ENCODE peak calls at places on chromosome 15, in six cellular contexts. One of them, this sample, is unnamed.

GRCh38 chr15:101039461-101039860 is 120.3 kb downstream of the LRRK1 start:
- DNase-seq in mammary epithelial cell: no peak
- DNase-seq in GM20000: no peak
- DNase-seq in dorsolateral prefrontal cortex: no peak
- DNase-seq in AG04450: no peak
- DNase-seq in heart right ventricle: peak
- DNase-seq in this sample: no peak

GRCh38 chr15:51004103-51004536 is 90.6 kb downstream of the TNFAIP8L3 start:
- DNase-seq in GM20000: no peak
- DNase-seq in mammary epithelial cell: peak
- DNase-seq in heart right ventricle: no peak
- DNase-seq in dorsolateral prefrontal cortex: no peak
- DNase-seq in AG04450: no peak
- DNase-seq in this sample: no peak

GRCh38 chr15:95076381-95076780 is 845.0 kb downstream of the MCTP2 start:
- DNase-seq in mammary epithelial cell: no peak
- DNase-seq in AG04450: no peak
- DNase-seq in heart right ventricle: no peak
- DNase-seq in GM20000: no peak
- DNase-seq in dorsolateral prefrontal cortex: no peak
- DNase-seq in this sample: no peak

GRCh38 chr15:90939756-90940155 is 4.7 kb downstream of the UNC45A start:
- DNase-seq in mammary epithelial cell: no peak
- DNase-seq in AG04450: no peak
- DNase-seq in GM20000: no peak
- DNase-seq in dorsolateral prefrontal cortex: no peak
- DNase-seq in heart right ventricle: no peak
- DNase-seq in this sample: no peak

GRCh38 chr15:73286356-73286755 is 82.4 kb downstream of the HCN4 start:
- DNase-seq in heart right ventricle: no peak
- DNase-seq in GM20000: no peak
- DNase-seq in mammary epithelial cell: no peak
- DNase-seq in AG04450: no peak
- DNase-seq in dorsolateral prefrontal cortex: no peak
- DNase-seq in this sample: no peak

GRCh38 chr15:95459288-95459687 is 871.2 kb upstream of the NR2F2 start:
- DNase-seq in mammary epithelial cell: peak
- DNase-seq in GM20000: no peak
- DNase-seq in AG04450: no peak
- DNase-seq in heart right ventricle: no peak
- DNase-seq in dorsolateral prefrontal cortex: no peak
- DNase-seq in this sample: no peak

GRCh38 chr15:101642361-101642760 is 9.8 kb downstream of the TM2D3 start:
- DNase-seq in GM20000: no peak
- DNase-seq in dorsolateral prefrontal cortex: no peak
- DNase-seq in mammary epithelial cell: no peak
- DNase-seq in AG04450: no peak
- DNase-seq in heart right ventricle: no peak
- DNase-seq in this sample: no peak

GRCh38 chr15:94792166-94792565 is 560.8 kb downstream of the MCTP2 start:
- DNase-seq in heart right ventricle: no peak
- DNase-seq in AG04450: peak
- DNase-seq in GM20000: no peak
- DNase-seq in dorsolateral prefrontal cortex: no peak
- DNase-seq in mammary epithelial cell: peak
- DNase-seq in this sample: no peak

GRCh38 chr15:35545825-35546580 is at the start of gene DPH6:
- DNase-seq in GM20000: peak
- DNase-seq in mammary epithelial cell: peak
- DNase-seq in AG04450: peak
- DNase-seq in dorsolateral prefrontal cortex: peak
- DNase-seq in heart right ventricle: peak
- DNase-seq in this sample: peak

GRCh38 chr15:70879386-70879785 is 12.8 kb downstream of the THAP10 start:
- DNase-seq in GM20000: no peak
- DNase-seq in mammary epithelial cell: no peak
- DNase-seq in heart right ventricle: no peak
- DNase-seq in dorsolateral prefrontal cortex: no peak
- DNase-seq in AG04450: peak
- DNase-seq in this sample: no peak

GRCh38 chr15:70876683-70877082 is 15.6 kb downstream of the THAP10 start:
- DNase-seq in mammary epithelial cell: no peak
- DNase-seq in heart right ventricle: no peak
- DNase-seq in AG04450: no peak
- DNase-seq in GM20000: no peak
- DNase-seq in dorsolateral prefrontal cortex: no peak
- DNase-seq in this sample: no peak

GRCh38 chr15:70873232-70874054 is 18.8 kb downstream of the THAP10 start:
- DNase-seq in AG04450: no peak
- DNase-seq in GM20000: no peak
- DNase-seq in dorsolateral prefrontal cortex: no peak
- DNase-seq in heart right ventricle: no peak
- DNase-seq in mammary epithelial cell: no peak
- DNase-seq in this sample: no peak

GRCh38 chr15:70876011-70876410 is 16.2 kb downstream of the THAP10 start:
- DNase-seq in heart right ventricle: no peak
- DNase-seq in AG04450: no peak
- DNase-seq in dorsolateral prefrontal cortex: no peak
- DNase-seq in GM20000: no peak
- DNase-seq in mammary epithelial cell: no peak
- DNase-seq in this sample: no peak

DNA sequence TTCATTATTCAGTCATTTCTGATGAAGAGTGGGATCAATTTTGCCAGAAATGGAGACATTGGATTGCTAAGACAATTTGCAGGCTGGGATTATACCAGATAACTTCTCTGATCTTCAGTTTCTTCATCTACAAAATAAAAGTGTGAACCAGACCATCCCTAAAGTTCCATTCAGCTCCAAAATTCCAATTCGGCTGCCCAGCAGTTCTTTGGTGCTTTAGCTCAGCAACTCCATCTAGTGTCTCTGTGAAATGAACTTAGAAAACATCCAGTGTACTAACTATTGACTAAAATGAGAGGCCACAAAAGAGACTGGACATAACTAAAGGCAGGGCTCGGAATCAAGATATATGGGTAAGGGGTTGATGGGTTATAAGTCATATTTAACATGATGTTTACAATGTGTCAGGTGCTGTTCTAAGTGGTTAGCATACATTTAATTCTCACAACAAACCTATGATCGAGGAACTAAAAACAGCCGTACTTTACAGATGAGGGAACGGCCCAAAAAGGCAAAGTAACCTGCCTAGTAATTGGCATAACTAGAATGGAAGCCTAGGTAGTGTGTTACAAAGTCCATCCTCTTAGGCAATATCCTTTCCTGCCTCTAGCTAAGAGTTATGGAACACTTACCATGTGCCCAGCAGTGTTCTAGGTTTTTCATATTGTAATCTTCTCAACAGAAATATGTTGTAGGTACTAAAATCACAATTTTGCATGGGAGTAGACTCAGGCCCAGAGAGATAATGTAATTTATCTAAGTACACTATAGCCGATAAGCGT is 17.0 kb downstream of the THAP10 start:
- DNase-seq in dorsolateral prefrontal cortex: no peak
- DNase-seq in AG04450: no peak
- DNase-seq in mammary epithelial cell: peak
- DNase-seq in heart right ventricle: peak
- DNase-seq in GM20000: no peak
- DNase-seq in this sample: no peak
- TF ChIP-seq CTCF in dorsolateral prefrontal cortex: peak
- TF ChIP-seq CTCF in AG04450: peak
- TF ChIP-seq CTCF in mammary epithelial cell: peak
- TF ChIP-seq CTCF in heart right ventricle: peak
- TF ChIP-seq CTCF in GM20000: no peak
- TF ChIP-seq CTCF in this sample: no peak

GRCh38 chr15:77577350-77577749 is 55.4 kb downstream of the LINGO1 start:
- DNase-seq in AG04450: no peak
- DNase-seq in GM20000: no peak
- DNase-seq in dorsolateral prefrontal cortex: peak
- DNase-seq in mammary epithelial cell: no peak
- DNase-seq in heart right ventricle: no peak
- DNase-seq in this sample: no peak
- TF ChIP-seq CTCF in AG04450: no peak
- TF ChIP-seq CTCF in GM20000: no peak
- TF ChIP-seq CTCF in dorsolateral prefrontal cortex: no peak
- TF ChIP-seq CTCF in mammary epithelial cell: no peak
- TF ChIP-seq CTCF in heart right ventricle: no peak
- TF ChIP-seq CTCF in this sample: no peak

DNA sequence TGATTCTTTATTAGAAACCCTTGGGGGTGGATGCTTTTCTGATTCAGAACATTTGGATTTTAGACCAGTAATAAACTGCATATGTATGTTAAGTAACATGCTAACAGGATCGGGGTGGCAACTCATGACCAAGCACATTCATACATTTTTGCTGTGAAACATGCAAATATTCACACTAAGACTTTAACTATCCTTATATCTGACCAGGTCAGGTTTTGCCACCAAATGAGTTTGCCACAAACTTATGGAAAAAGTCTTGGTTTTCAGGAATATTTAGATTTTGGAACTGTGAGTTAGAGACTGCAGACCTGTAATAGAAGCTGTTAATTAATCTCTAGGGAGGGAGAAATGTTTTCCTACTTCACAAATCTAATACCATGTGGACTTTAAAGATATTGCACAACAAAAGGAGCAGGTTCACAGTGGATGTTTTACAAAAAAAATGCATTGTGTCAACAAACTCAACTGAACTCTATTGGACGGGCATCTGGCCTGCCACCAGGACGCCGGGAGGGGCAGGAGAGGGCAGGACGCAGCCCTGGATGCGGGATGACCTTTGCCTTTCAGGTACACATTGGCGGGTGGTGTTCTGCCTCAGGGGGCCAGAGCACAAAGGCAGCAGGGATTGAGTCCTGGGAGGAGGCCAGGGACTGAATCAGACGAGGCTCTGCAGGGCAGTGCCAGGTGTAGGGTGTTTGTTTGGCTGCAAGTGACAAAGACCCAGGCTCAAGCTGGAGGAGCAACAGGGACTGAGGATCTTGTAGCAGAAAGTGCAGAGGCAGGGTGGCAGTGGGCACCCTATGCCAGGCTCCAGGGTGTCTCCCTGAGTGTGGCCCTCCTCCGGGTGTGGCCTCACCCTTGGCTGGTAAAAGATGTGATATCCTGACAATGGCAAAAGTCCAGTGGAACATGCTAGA is 30.1 kb upstream of the KLF13 start:
- DNase-seq in mammary epithelial cell: peak
- DNase-seq in AG04450: no peak
- DNase-seq in dorsolateral prefrontal cortex: no peak
- DNase-seq in GM20000: no peak
- DNase-seq in heart right ventricle: peak
- DNase-seq in this sample: no peak
- TF ChIP-seq CTCF in mammary epithelial cell: no peak
- TF ChIP-seq CTCF in AG04450: no peak
- TF ChIP-seq CTCF in dorsolateral prefrontal cortex: no peak
- TF ChIP-seq CTCF in GM20000: no peak
- TF ChIP-seq CTCF in heart right ventricle: no peak
- TF ChIP-seq CTCF in this sample: no peak

GRCh38 chr15:62241135-62241770 is 76.2 kb upstream of the C2CD4B start:
- DNase-seq in heart right ventricle: no peak
- DNase-seq in AG04450: no peak
- DNase-seq in mammary epithelial cell: peak
- DNase-seq in dorsolateral prefrontal cortex: no peak
- DNase-seq in GM20000: no peak
- DNase-seq in this sample: no peak
- TF ChIP-seq CTCF in heart right ventricle: peak
- TF ChIP-seq CTCF in AG04450: peak
- TF ChIP-seq CTCF in mammary epithelial cell: no peak
- TF ChIP-seq CTCF in dorsolateral prefrontal cortex: peak
- TF ChIP-seq CTCF in GM20000: no peak
- TF ChIP-seq CTCF in this sample: no peak

GRCh38 chr15:99928429-99928981 is 195.3 kb upstream of the LYSMD4 start:
- DNase-seq in heart right ventricle: peak
- DNase-seq in AG04450: peak
- DNase-seq in GM20000: peak
- DNase-seq in dorsolateral prefrontal cortex: peak
- DNase-seq in mammary epithelial cell: peak
- DNase-seq in this sample: peak
- TF ChIP-seq CTCF in heart right ventricle: peak
- TF ChIP-seq CTCF in AG04450: peak
- TF ChIP-seq CTCF in GM20000: peak
- TF ChIP-seq CTCF in dorsolateral prefrontal cortex: peak
- TF ChIP-seq CTCF in mammary epithelial cell: peak
- TF ChIP-seq CTCF in this sample: no peak

GRCh38 chr15:55197719-55198118 is 978 bp upstream of the RSL24D1 start:
- DNase-seq in heart right ventricle: no peak
- DNase-seq in mammary epithelial cell: no peak
- DNase-seq in dorsolateral prefrontal cortex: no peak
- DNase-seq in AG04450: no peak
- DNase-seq in GM20000: no peak
- DNase-seq in this sample: no peak

GRCh38 chr15:55197362-55197705 is 593 bp upstream of the RSL24D1 start:
- DNase-seq in dorsolateral prefrontal cortex: no peak
- DNase-seq in mammary epithelial cell: no peak
- DNase-seq in AG04450: no peak
- DNase-seq in heart right ventricle: no peak
- DNase-seq in GM20000: no peak
- DNase-seq in this sample: no peak

GRCh38 chr15:55198706-55199105 is 2.0 kb upstream of the RSL24D1 start:
- DNase-seq in mammary epithelial cell: no peak
- DNase-seq in GM20000: no peak
- DNase-seq in heart right ventricle: no peak
- DNase-seq in AG04450: no peak
- DNase-seq in dorsolateral prefrontal cortex: no peak
- DNase-seq in this sample: no peak

GRCh38 chr15:55196011-55196410 is 730 bp downstream of the RSL24D1 start:
- DNase-seq in dorsolateral prefrontal cortex: no peak
- DNase-seq in AG04450: no peak
- DNase-seq in mammary epithelial cell: peak
- DNase-seq in GM20000: no peak
- DNase-seq in heart right ventricle: no peak
- DNase-seq in this sample: no peak

GRCh38 chr15:55196458-55197361 is at the start of gene RSL24D1:
- DNase-seq in GM20000: peak
- DNase-seq in mammary epithelial cell: peak
- DNase-seq in dorsolateral prefrontal cortex: peak
- DNase-seq in heart right ventricle: peak
- DNase-seq in AG04450: peak
- DNase-seq in this sample: peak
- TF ChIP-seq CTCF in GM20000: peak
- TF ChIP-seq CTCF in mammary epithelial cell: peak
- TF ChIP-seq CTCF in dorsolateral prefrontal cortex: peak
- TF ChIP-seq CTCF in heart right ventricle: peak
- TF ChIP-seq CTCF in AG04450: peak
- TF ChIP-seq CTCF in this sample: no peak

DNA sequence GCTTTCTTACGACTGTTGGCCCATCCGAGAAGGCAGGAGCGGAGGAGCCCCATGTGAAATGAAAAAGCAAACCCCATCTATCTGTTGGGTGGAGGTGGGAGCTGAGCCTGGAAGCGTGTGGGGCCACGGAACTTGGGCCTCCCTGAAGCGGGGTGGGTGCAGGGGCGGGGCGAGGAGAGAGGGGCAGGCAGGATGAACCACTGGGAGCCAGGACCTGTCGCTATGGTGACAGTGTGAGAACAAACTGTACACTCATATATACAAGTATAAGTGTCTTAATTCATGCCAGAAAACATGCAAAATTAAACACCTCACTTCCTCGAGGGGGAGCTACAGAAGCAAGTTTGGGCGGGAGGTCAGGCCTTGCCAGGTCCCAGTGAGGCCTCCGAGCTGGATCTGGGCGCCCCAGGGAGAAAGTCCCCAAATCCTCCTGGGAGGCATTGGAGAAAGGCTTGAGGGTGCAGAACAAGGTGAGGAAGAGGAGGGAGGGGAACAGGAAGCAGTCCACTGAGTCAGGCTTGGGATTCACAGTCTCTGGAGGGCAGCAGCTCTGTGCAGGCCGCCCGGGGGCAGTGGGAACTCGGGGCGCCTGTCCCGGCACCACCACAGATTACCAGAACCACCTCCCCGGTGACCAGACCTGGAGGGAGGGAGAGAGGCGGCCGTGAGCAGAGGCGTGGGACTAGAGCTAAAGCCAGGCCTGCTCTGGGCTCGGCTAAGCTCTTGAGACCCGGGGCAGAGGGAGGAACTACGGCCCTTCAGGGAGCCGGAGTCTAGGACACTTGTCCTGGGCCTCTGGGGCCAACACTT is 34.8 kb downstream of the RBPMS2 start:
- DNase-seq in dorsolateral prefrontal cortex: no peak
- DNase-seq in GM20000: peak
- DNase-seq in heart right ventricle: peak
- DNase-seq in mammary epithelial cell: peak
- DNase-seq in AG04450: no peak
- DNase-seq in this sample: no peak
- TF ChIP-seq CTCF in dorsolateral prefrontal cortex: no peak
- TF ChIP-seq CTCF in GM20000: no peak
- TF ChIP-seq CTCF in heart right ventricle: peak
- TF ChIP-seq CTCF in mammary epithelial cell: peak
- TF ChIP-seq CTCF in AG04450: peak
- TF ChIP-seq CTCF in this sample: no peak

This sample was measured in activated B cell treated with CpG ODN at 0.5 μM for 24 hours.